ENCODE peak calls at places on chromosomes 11 and 22, in ten cellular contexts. One of them, this sample, is unnamed. For H3K4me1, the result is how much of the 10 kb centered on the place peaks cover.

GRCh38 chr11:87359401-87359800 is 321.7 kb downstream of the TMEM135 start:
- DNase-seq in PC-3: peak
- DNase-seq in CD4-positive, CD25-positive, alpha-beta regulatory T cell: no peak
- DNase-seq in HCT116: no peak
- DNase-seq in Peyer's patch: peak
- DNase-seq in CD8-positive, alpha-beta memory T cell: no peak
- DNase-seq in H1: no peak
- DNase-seq in A549: no peak
- DNase-seq in cardiac muscle cell: no peak
- DNase-seq in tibial nerve: no peak
- DNase-seq in this sample: no peak

GRCh38 chr11:126083829-126084607 is 21.4 kb upstream of the CDON start:
- DNase-seq in CD8-positive, alpha-beta memory T cell: peak
- DNase-seq in tibial nerve: no peak
- DNase-seq in H1: no peak
- DNase-seq in CD4-positive, CD25-positive, alpha-beta regulatory T cell: peak
- DNase-seq in cardiac muscle cell: peak
- DNase-seq in Peyer's patch: no peak
- DNase-seq in HCT116: no peak
- DNase-seq in PC-3: no peak
- DNase-seq in A549: no peak
- DNase-seq in this sample: no peak

GRCh38 chr11:15969281-15969680 is 387.1 kb downstream of the SOX6 start:
- DNase-seq in A549: peak
- DNase-seq in tibial nerve: peak
- DNase-seq in Peyer's patch: no peak
- DNase-seq in PC-3: peak
- DNase-seq in H1: no peak
- DNase-seq in HCT116: no peak
- DNase-seq in CD4-positive, CD25-positive, alpha-beta regulatory T cell: no peak
- DNase-seq in cardiac muscle cell: peak
- DNase-seq in CD8-positive, alpha-beta memory T cell: no peak
- DNase-seq in this sample: peak

GRCh38 chr11:11171285-11171684 is 181.8 kb downstream of the CSNK2A3 start:
- DNase-seq in A549: no peak
- DNase-seq in PC-3: no peak
- DNase-seq in CD4-positive, CD25-positive, alpha-beta regulatory T cell: no peak
- DNase-seq in Peyer's patch: no peak
- DNase-seq in tibial nerve: no peak
- DNase-seq in HCT116: no peak
- DNase-seq in CD8-positive, alpha-beta memory T cell: no peak
- DNase-seq in H1: no peak
- DNase-seq in cardiac muscle cell: peak
- DNase-seq in this sample: no peak

GRCh38 chr22:32761251-32761903 is 40.1 kb upstream of the TIMP3 start:
- DNase-seq in cardiac muscle cell: no peak
- DNase-seq in H1: no peak
- DNase-seq in tibial nerve: no peak
- DNase-seq in HCT116: no peak
- DNase-seq in A549: no peak
- DNase-seq in CD8-positive, alpha-beta memory T cell: no peak
- DNase-seq in CD4-positive, CD25-positive, alpha-beta regulatory T cell: no peak
- DNase-seq in Peyer's patch: no peak
- DNase-seq in PC-3: no peak
- DNase-seq in this sample: peak

GRCh38 chr11:132202621-132203020 is 832.2 kb downstream of the NTM start:
- DNase-seq in tibial nerve: no peak
- DNase-seq in HCT116: no peak
- DNase-seq in CD8-positive, alpha-beta memory T cell: no peak
- DNase-seq in CD4-positive, CD25-positive, alpha-beta regulatory T cell: no peak
- DNase-seq in PC-3: no peak
- DNase-seq in cardiac muscle cell: no peak
- DNase-seq in Peyer's patch: no peak
- DNase-seq in H1: no peak
- DNase-seq in A549: no peak
- DNase-seq in this sample: no peak

GRCh38 chr11:110345756-110346155 is 49.3 kb upstream of the RDX start:
- DNase-seq in Peyer's patch: no peak
- DNase-seq in PC-3: peak
- DNase-seq in H1: no peak
- DNase-seq in CD4-positive, CD25-positive, alpha-beta regulatory T cell: peak
- DNase-seq in cardiac muscle cell: no peak
- DNase-seq in CD8-positive, alpha-beta memory T cell: no peak
- DNase-seq in A549: no peak
- DNase-seq in HCT116: no peak
- DNase-seq in tibial nerve: no peak
- DNase-seq in this sample: no peak

GRCh38 chr11:65487467-65488272 is 11.2 kb upstream of the MALAT1 start:
- DNase-seq in A549: peak
- DNase-seq in Peyer's patch: peak
- DNase-seq in HCT116: peak
- DNase-seq in CD4-positive, CD25-positive, alpha-beta regulatory T cell: no peak
- DNase-seq in PC-3: peak
- DNase-seq in H1: peak
- DNase-seq in CD8-positive, alpha-beta memory T cell: no peak
- DNase-seq in cardiac muscle cell: peak
- DNase-seq in tibial nerve: peak
- DNase-seq in this sample: peak

GRCh38 chr11:498297-499181 is 8.5 kb downstream of the RNH1 start:
- DNase-seq in CD8-positive, alpha-beta memory T cell: no peak
- DNase-seq in A549: no peak
- DNase-seq in H1: no peak
- DNase-seq in HCT116: no peak
- DNase-seq in tibial nerve: no peak
- DNase-seq in CD4-positive, CD25-positive, alpha-beta regulatory T cell: no peak
- DNase-seq in cardiac muscle cell: no peak
- DNase-seq in PC-3: no peak
- DNase-seq in Peyer's patch: no peak
- DNase-seq in this sample: no peak

GRCh38 chr11:121253951-121254350 is 38.6 kb upstream of the SC5D start:
- DNase-seq in cardiac muscle cell: no peak
- DNase-seq in tibial nerve: no peak
- DNase-seq in Peyer's patch: no peak
- DNase-seq in PC-3: peak
- DNase-seq in A549: no peak
- DNase-seq in H1: no peak
- DNase-seq in HCT116: no peak
- DNase-seq in CD4-positive, CD25-positive, alpha-beta regulatory T cell: no peak
- DNase-seq in CD8-positive, alpha-beta memory T cell: no peak
- DNase-seq in this sample: peak

GRCh38 chr11:112961146-112961668 is at the start of gene NCAM1:
- DNase-seq in CD8-positive, alpha-beta memory T cell: peak
- DNase-seq in Peyer's patch: peak
- DNase-seq in cardiac muscle cell: peak
- DNase-seq in tibial nerve: peak
- DNase-seq in PC-3: peak
- DNase-seq in CD4-positive, CD25-positive, alpha-beta regulatory T cell: peak
- DNase-seq in HCT116: peak
- DNase-seq in A549: peak
- DNase-seq in H1: peak
- DNase-seq in this sample: peak

GRCh38 chr11:2807801-2808241 is 77.8 kb downstream of the CDKN1C start:
- DNase-seq in tibial nerve: no peak
- DNase-seq in A549: no peak
- DNase-seq in HCT116: no peak
- DNase-seq in Peyer's patch: peak
- DNase-seq in PC-3: no peak
- DNase-seq in CD4-positive, CD25-positive, alpha-beta regulatory T cell: no peak
- DNase-seq in H1: no peak
- DNase-seq in CD8-positive, alpha-beta memory T cell: no peak
- DNase-seq in cardiac muscle cell: no peak
- DNase-seq in this sample: no peak

GRCh38 chr11:19093976-19094375 is 23.0 kb upstream of the ZDHHC13 start:
- DNase-seq in A549: no peak
- DNase-seq in HCT116: no peak
- DNase-seq in cardiac muscle cell: no peak
- DNase-seq in Peyer's patch: no peak
- DNase-seq in PC-3: peak
- DNase-seq in tibial nerve: no peak
- DNase-seq in CD4-positive, CD25-positive, alpha-beta regulatory T cell: no peak
- DNase-seq in H1: no peak
- DNase-seq in CD8-positive, alpha-beta memory T cell: no peak
- DNase-seq in this sample: peak

GRCh38 chr11:19241260-19242183 is 777 bp upstream of the E2F8 start:
- DNase-seq in Peyer's patch: peak
- DNase-seq in HCT116: no peak
- DNase-seq in cardiac muscle cell: peak
- DNase-seq in tibial nerve: no peak
- DNase-seq in CD8-positive, alpha-beta memory T cell: peak
- DNase-seq in A549: peak
- DNase-seq in PC-3: peak
- DNase-seq in CD4-positive, CD25-positive, alpha-beta regulatory T cell: peak
- DNase-seq in H1: no peak
- DNase-seq in this sample: peak

DNA sequence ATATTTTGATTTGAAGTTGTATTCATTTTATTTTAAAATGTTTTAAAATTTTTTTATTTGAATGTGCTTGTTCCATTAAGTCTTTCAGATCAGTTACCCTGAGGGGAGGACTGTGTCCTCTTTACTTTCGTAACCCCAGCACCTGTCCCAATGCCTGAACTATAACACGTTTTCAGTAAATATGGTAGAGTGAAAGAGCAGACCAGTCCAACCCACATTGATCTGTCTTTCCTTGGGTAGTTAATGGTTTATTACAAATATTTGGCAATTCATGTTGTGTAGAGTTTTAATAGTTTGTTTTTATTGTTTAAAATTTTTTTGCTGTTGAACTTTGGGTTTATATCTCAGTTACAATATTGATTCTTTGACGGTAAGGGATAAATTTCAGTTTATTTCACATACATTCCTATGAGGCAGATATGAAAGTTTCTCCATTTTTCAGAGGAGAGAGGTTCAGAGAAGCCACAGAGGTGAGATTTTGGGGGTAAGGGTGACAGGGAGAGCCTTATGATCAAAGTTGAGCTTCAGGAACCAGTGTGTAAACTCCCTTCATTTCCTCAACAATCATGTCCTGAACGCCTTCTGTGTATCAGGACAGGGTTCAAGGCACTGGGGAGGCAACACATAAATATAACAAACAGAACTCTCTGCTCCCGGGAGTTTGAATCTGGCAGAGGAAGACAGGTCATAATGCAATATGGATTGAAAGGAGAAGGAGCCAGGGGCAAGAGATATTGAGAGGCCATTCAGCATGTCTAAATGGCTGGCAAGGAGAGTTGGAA is 27.8 kb downstream of the AMOTL1 start:
- DNase-seq in A549: no peak
- DNase-seq in tibial nerve: no peak
- DNase-seq in Peyer's patch: no peak
- DNase-seq in cardiac muscle cell: no peak
- DNase-seq in HCT116: no peak
- DNase-seq in CD4-positive, CD25-positive, alpha-beta regulatory T cell: no peak
- DNase-seq in CD8-positive, alpha-beta memory T cell: no peak
- DNase-seq in PC-3: no peak
- DNase-seq in H1: no peak
- DNase-seq in this sample: no peak
- H3K4me1 ChIP-seq in A549: under half
- H3K4me1 ChIP-seq in tibial nerve: under half
- H3K4me1 ChIP-seq in Peyer's patch: under half
- H3K4me1 ChIP-seq in cardiac muscle cell: under half
- H3K4me1 ChIP-seq in HCT116: half or more
- H3K4me1 ChIP-seq in CD4-positive, CD25-positive, alpha-beta regulatory T cell: under half
- H3K4me1 ChIP-seq in CD8-positive, alpha-beta memory T cell: under half
- H3K4me1 ChIP-seq in PC-3: half or more
- H3K4me1 ChIP-seq in H1: under half
- H3K4me1 ChIP-seq in this sample: half or more

GRCh38 chr11:117998201-117998579 is 12.0 kb downstream of the IL10RA start:
- DNase-seq in cardiac muscle cell: no peak
- DNase-seq in CD8-positive, alpha-beta memory T cell: no peak
- DNase-seq in tibial nerve: no peak
- DNase-seq in H1: no peak
- DNase-seq in CD4-positive, CD25-positive, alpha-beta regulatory T cell: peak
- DNase-seq in HCT116: no peak
- DNase-seq in A549: no peak
- DNase-seq in Peyer's patch: no peak
- DNase-seq in PC-3: no peak
- DNase-seq in this sample: no peak
- H3K4me3 ChIP-seq in cardiac muscle cell: no peak
- H3K4me3 ChIP-seq in CD8-positive, alpha-beta memory T cell: no peak
- H3K4me3 ChIP-seq in tibial nerve: no peak
- H3K4me3 ChIP-seq in H1: no peak
- H3K4me3 ChIP-seq in CD4-positive, CD25-positive, alpha-beta regulatory T cell: peak
- H3K4me3 ChIP-seq in HCT116: no peak
- H3K4me3 ChIP-seq in A549: no peak
- H3K4me3 ChIP-seq in Peyer's patch: no peak
- H3K4me3 ChIP-seq in PC-3: no peak
- H3K4me3 ChIP-seq in this sample: no peak

DNA sequence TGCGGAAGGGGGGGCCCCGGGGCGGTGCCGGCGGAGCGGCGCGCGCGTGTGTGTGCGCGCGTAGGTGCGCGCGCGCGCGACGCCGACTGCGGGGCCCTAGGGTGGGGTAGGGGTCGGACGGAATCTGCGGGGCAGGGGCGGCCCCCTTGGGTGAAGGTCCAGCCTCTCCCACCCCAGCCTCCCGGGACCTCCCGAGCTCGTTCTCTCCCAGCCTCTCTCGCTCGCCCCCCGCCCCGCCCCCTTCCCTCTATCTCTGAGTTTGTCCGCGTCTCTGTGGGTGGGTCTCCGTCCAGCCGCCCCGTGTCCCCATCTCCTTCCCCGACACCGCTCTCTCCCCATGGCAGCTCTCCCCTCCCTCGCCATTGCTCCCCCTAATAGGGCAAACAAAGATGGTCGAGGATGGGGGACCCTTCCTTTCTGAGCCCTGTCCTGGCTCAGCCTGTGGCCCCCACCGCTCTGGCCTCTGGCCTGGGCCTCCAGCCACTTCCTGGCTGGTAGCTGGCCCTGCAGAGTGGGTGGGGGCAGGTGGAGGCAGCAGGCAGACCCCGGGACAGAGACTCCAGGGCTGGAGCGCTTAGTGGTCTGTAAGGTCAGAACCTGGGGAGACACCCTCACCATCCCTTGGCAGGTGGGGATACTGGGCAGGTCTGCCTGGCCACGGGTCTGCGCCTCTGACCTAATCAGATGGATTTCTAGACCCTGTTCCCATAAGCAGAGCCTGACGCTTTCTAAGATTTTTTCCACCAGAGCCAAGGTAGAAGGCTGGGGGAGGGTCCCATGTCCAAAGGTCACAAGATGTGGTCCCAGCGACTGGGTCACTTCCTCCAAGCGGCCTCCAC is 32.9 kb upstream of the PRR5 start:
- DNase-seq in HCT116: no peak
- DNase-seq in tibial nerve: no peak
- DNase-seq in PC-3: no peak
- DNase-seq in A549: no peak
- DNase-seq in H1: no peak
- DNase-seq in cardiac muscle cell: no peak
- DNase-seq in CD4-positive, CD25-positive, alpha-beta regulatory T cell: no peak
- DNase-seq in Peyer's patch: no peak
- DNase-seq in CD8-positive, alpha-beta memory T cell: no peak
- DNase-seq in this sample: no peak
- H3K4me1 ChIP-seq in HCT116: under half
- H3K4me1 ChIP-seq in tibial nerve: under half
- H3K4me1 ChIP-seq in PC-3: under half
- H3K4me1 ChIP-seq in A549: under half
- H3K4me1 ChIP-seq in H1: under half
- H3K4me1 ChIP-seq in cardiac muscle cell: under half
- H3K4me1 ChIP-seq in CD4-positive, CD25-positive, alpha-beta regulatory T cell: half or more
- H3K4me1 ChIP-seq in Peyer's patch: under half
- H3K4me1 ChIP-seq in CD8-positive, alpha-beta memory T cell: half or more
- H3K4me1 ChIP-seq in this sample: under half

DNA sequence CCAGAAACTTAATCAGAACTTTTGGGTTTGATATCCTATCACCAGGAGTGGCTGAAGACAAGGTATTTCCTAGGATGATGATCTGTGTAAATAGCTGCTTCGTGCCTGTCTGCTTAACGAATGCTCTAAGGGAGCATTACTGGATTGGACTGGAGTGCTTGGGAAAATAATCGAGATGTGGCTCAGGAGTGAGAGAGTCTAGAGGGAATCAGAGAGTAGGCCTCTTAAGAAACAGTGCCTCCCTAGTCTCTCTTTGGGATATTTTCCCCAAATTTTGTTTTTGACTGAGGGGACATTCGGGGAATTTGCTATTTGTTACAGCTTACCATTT is 2.5 kb downstream of the MAML2 start:
- DNase-seq in cardiac muscle cell: no peak
- DNase-seq in H1: no peak
- DNase-seq in Peyer's patch: no peak
- DNase-seq in CD8-positive, alpha-beta memory T cell: no peak
- DNase-seq in tibial nerve: no peak
- DNase-seq in HCT116: no peak
- DNase-seq in A549: no peak
- DNase-seq in PC-3: no peak
- DNase-seq in CD4-positive, CD25-positive, alpha-beta regulatory T cell: no peak
- DNase-seq in this sample: no peak
- H3K4me3 ChIP-seq in cardiac muscle cell: no peak
- H3K4me3 ChIP-seq in H1: no peak
- H3K4me3 ChIP-seq in Peyer's patch: peak
- H3K4me3 ChIP-seq in CD8-positive, alpha-beta memory T cell: peak
- H3K4me3 ChIP-seq in tibial nerve: peak
- H3K4me3 ChIP-seq in HCT116: no peak
- H3K4me3 ChIP-seq in A549: no peak
- H3K4me3 ChIP-seq in PC-3: peak
- H3K4me3 ChIP-seq in CD4-positive, CD25-positive, alpha-beta regulatory T cell: peak
- H3K4me3 ChIP-seq in this sample: peak

This sample was measured in PC-9.